ENCODE peak calls at places on chromosomes 12 and 14, in four cellular contexts. M, O, Q and G are unnamed samples.
A peak's percentile ranks its signal among the peaks of the same experiment; 100 is the strongest.

GRCh38 chr14:76112889-76113611 is 38.7 kb upstream of the GPATCH2L start:
- DNase-seq in O (no peak), Q (no peak), M (peak; percentile 75), G (peak; percentile 79)

GRCh38 chr12:5554711-5555110 is 122.8 kb downstream of the NTF3 start:
- DNase-seq in O (peak; percentile 58), Q (no peak), M (no peak), G (no peak)

GRCh38 chr14:76955575-76956252 is 72.8 kb downstream of the IRF2BPL start:
- DNase-seq in O (peak; percentile 59), M (peak; percentile 73), Q (no peak), G (peak; percentile 78)

GRCh38 chr14:69339426-69339825 is 58.7 kb downstream of the ERH start:
- DNase-seq in Q (no peak), M (no peak), O (no peak), G (no peak)

GRCh38 chr12:85821216-85821615 is 15.0 kb downstream of the RASSF9 start:
- DNase-seq in M (no peak), Q (no peak), O (no peak), G (no peak)

GRCh38 chr14:75452900-75453816 is 25.3 kb downstream of the JDP2 start:
- DNase-seq in Q (peak; percentile 92), M (peak; percentile 94), O (peak; percentile 89), G (peak; percentile 99)

GRCh38 chr12:14454098-14454907 is 88.8 kb downstream of the ATF7IP start:
- DNase-seq in Q (peak; percentile 15), M (peak; percentile 86), O (peak; percentile 34), G (peak; percentile 96)

GRCh38 chr12:46221255-46222128 is 47.4 kb downstream of the SLC38A1 start:
- DNase-seq in Q (no peak), O (peak; percentile 55), M (no peak), G (peak; percentile 85)

GRCh38 chr12:43038991-43039390 is 449.4 kb upstream of the PRICKLE1 start:
- DNase-seq in Q (no peak), M (no peak), O (no peak), G (no peak)

GRCh38 chr12:113403435-113404415 is at the start of gene SDS:
- DNase-seq in M (no peak), O (peak; percentile 24), Q (no peak), G (no peak)

GRCh38 chr12:26274441-26275312 is 79.3 kb downstream of the SSPN start:
- DNase-seq in O (peak; percentile 100), M (peak; percentile 44), Q (peak; percentile 17), G (peak; percentile 96)

GRCh38 chr14:20606190-20606901 is 15.2 kb upstream of the RNASE12 start:
- DNase-seq in M (peak; percentile 79), O (peak; percentile 34), Q (no peak), G (peak; percentile 85)

DNA sequence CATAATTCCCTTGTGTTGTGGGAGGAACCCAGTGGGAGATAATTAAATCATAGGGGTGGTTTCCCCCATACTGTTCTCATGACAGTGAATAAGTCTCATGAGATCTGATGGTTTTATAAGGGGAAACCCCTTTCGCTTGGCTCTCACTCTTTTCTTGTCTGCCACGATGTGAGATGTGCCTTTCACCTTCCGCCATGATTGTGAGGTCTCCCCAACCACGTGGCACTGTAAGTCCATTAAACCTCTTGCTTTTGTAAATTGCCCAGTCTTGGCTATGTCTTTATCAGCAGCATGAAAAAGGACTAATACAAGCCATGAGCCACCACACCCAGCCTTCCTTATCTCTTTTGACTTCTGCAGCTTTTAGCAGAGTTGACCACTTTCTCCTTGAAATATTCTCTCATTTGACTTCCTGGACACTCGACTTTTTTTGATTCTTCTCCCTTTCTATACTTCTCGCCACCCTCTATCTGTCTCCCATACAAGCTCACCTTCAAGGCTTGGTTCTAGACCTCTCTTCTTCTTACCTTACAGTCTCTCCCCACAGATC is 2.3 kb downstream of the MTERF2 start:
- DNase-seq in O (no peak), Q (no peak), M (no peak), G (no peak)
- H4K5ac ChIP-seq in O (no peak overlapping the region), Q (no peak overlapping the region), M (no peak overlapping the region), G (no peak overlapping the region)

GRCh38 chr12:131831021-131831571 is 2.9 kb downstream of the MMP17 start:
- DNase-seq in O (no peak), Q (no peak), M (no peak), G (no peak)
- H2BK15ac ChIP-seq in O (no peak overlapping the region), Q (no peak overlapping the region), M (no peak overlapping the region), G (no peak overlapping the region)

GRCh38 chr12:65948320-65949008 is 124.2 kb downstream of the HMGA2 start:
- DNase-seq in M (no peak), Q (no peak), O (peak; percentile 96), G (no peak)

GRCh38 chr12:65946821-65947220 is 122.5 kb downstream of the HMGA2 start:
- DNase-seq in Q (no peak), M (no peak), O (peak; percentile 81), G (no peak)

GRCh38 chr12:65949986-65950385 is 125.7 kb downstream of the HMGA2 start:
- DNase-seq in Q (no peak), M (no peak), O (no peak), G (no peak)

GRCh38 chr12:65951697-65952096 is 127.4 kb downstream of the HMGA2 start:
- DNase-seq in Q (no peak), M (no peak), O (no peak), G (no peak)

GRCh38 chr12:65949009-65949623 is 124.8 kb downstream of the HMGA2 start:
- DNase-seq in M (no peak), O (no peak), Q (no peak), G (no peak)
- H3K23ac ChIP-seq in M (no peak overlapping the region), O (no peak overlapping the region), Q (no peak overlapping the region), G (no peak overlapping the region)

DNA sequence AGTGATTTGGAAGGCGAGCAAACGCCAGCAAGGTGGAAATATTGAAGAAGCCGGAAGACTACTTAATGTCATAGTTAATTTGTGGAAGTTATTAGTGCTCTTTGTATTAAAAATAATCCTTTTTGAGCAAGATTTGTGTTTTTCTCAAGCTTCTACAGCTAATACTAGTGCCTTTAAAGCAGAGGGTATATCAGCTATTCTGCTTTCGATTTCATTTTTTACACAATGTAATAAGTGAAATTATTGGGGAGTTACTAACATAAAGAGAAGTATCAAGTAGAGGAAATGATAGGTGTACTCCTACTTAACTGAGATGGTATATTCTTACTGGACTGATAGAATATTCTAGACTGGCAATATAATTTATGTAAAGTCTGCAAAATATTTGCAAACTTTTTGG is 392.4 kb upstream of the DCN start:
- DNase-seq in M (no peak), Q (no peak), O (no peak), G (no peak)
- H4K5ac ChIP-seq in M (no peak overlapping the region), Q (no peak overlapping the region), O (no peak overlapping the region), G (no peak overlapping the region)

GRCh38 chr12:57875753-57876547 is 29.4 kb upstream of the CTDSP2 start:
- DNase-seq in O (no peak), Q (no peak), M (no peak), G (no peak)
- H2BK15ac ChIP-seq in O (no peak overlapping the region), Q (no peak overlapping the region), M (no peak overlapping the region), G (no peak overlapping the region)

DNA sequence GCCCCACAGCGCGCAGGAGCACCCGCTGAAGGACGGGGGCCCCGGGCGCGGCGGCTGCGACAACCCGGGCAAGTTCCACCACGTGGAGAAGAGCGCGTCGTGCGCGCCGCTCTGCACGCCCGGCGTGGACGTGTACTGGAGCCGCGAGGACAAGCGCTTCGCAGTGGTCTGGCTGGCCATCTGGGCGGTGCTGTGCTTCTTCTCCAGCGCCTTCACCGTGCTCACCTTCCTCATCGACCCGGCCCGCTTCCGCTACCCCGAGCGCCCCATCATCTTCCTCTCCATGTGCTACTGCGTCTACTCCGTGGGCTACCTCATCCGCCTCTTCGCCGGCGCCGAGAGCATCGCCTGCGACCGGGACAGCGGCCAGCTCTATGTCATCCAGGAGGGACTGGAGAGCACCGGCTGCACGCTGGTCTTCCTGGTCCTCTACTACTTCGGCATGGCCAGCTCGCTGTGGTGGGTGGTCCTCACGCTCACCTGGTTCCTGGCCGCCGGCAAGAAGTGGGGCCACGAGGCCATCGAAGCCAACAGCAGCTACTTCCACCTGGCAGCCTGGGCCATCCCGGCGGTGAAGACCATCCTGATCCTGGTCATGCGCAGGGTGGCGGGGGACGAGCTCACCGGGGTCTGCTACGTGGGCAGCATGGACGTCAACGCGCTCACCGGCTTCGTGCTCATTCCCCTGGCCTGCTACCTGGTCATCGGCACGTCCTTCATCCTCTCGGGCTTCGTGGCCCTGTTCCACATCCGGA is 1.4 kb downstream of the FZD10 start:
- DNase-seq in Q (no peak), M (peak; percentile 49), O (no peak), G (no peak)
- H3K23ac ChIP-seq in Q (no peak overlapping the region), M (no peak overlapping the region), O (no peak overlapping the region), G (no peak overlapping the region)

GRCh38 chr14:101087614-101088394 is 184.3 kb upstream of the RTL1 start:
- DNase-seq in O (no peak), Q (no peak), M (peak; percentile 29), G (no peak)
- H4K5ac ChIP-seq in O (no peak overlapping the region), Q (no peak overlapping the region), M (no peak overlapping the region), G (no peak overlapping the region)

GRCh38 chr12:116028619-116029018 is 248.9 kb downstream of the MED13L start:
- DNase-seq in Q (no peak), O (no peak), M (no peak), G (no peak)
- H2BK15ac ChIP-seq in Q (no peak overlapping the region), O (no peak overlapping the region), M (no peak overlapping the region), G (no peak overlapping the region)

GRCh38 chr12:6767592-6768384 is 1.6 kb downstream of the PTMS start:
- DNase-seq in O (peak; percentile 33), M (no peak), Q (no peak), G (no peak)

GRCh38 chr12:6769003-6769389 is 2.8 kb downstream of the PTMS start:
- DNase-seq in Q (no peak), O (peak; percentile 29), M (peak; percentile 91), G (peak; percentile 82)

GRCh38 chr12:6769681-6770080 is 2.6 kb upstream of the LAG3 start:
- DNase-seq in M (no peak), O (no peak), Q (no peak), G (no peak)

GRCh38 chr12:6767301-6767591 is 1.1 kb downstream of the PTMS start:
- DNase-seq in O (no peak), Q (no peak), M (no peak), G (no peak)

DNA sequence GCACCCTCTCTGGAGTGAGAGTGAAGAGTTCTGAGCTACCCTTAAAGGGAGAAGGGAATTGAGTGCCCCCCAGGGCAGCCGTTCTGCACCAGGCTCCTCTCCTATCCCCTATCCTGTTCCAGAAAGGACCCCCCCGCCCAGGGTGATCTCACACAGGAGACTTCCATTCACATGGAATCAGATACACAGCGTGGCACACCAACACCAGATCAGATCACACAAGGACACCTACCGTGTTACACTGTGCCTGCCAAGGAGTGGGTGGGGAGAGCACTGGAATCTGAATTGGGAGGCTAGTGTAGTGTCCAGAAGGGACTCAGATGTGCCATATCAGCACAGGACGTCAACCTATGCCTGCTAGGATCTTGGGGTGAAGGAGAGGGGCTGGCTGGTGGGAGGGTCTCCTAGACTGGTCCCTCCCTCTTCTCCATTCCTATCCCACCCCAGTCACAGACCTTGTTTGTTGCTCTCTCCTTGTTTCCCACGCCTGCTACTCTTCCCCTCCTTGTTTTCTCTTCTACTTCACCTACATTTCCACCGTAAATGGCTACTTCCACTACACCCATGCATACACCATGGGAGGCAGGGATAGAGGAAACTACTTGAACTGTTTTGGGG is 2.3 kb downstream of the PTMS start:
- DNase-seq in O (peak; percentile 33), Q (no peak), M (no peak), G (no peak)
- H3K23ac ChIP-seq in O (peak overlapping the region; percentile 94), Q (no peak overlapping the region), M (no peak overlapping the region), G (no peak overlapping the region)